ENCODE peak calls at places on chromosomes 5 and 9, in seven cellular contexts. O, X, H, Z, A, S and U are unnamed samples.

GRCh38 chr5:96316487-96316886 is 116.6 kb downstream of the PCSK1 start:
- DNase-seq in A (no peak), H (no peak), O (no peak), S (peak), Z (no peak), X (no peak), U (no peak)

GRCh38 chr9:12708562-12709298 is 15.5 kb downstream of the TYRP1 start:
- DNase-seq in H (no peak), O (peak), A (no peak), S (peak), Z (no peak), X (no peak), U (peak)

GRCh38 chr5:145362261-145362660 is 472.9 kb downstream of the PRELID2 start:
- DNase-seq in H (no peak), S (no peak), A (no peak), X (no peak), O (no peak), Z (no peak), U (no peak)

GRCh38 chr9:113011911-113012381 is at the start of gene ZNF883:
- DNase-seq in A (peak), S (peak), Z (peak), O (no peak), X (no peak), H (peak), U (peak)

GRCh38 chr5:1488882-1489680 is 34.7 kb downstream of the LPCAT1 start:
- DNase-seq in A (no peak), O (no peak), S (no peak), X (peak), Z (no peak), H (no peak), U (no peak)

GRCh38 chr5:152505442-152506042 is 100.5 kb upstream of the NMUR2 start:
- DNase-seq in X (no peak), O (peak), Z (peak), H (peak), S (peak), A (no peak), U (peak)

GRCh38 chr5:133290669-133291235 is 238.9 kb downstream of the HSPA4 start:
- DNase-seq in S (no peak), O (no peak), H (no peak), Z (no peak), A (no peak), X (no peak), U (no peak)

GRCh38 chr5:102719886-102720285 is 35.2 kb upstream of the PAM start:
- DNase-seq in S (no peak), O (no peak), X (no peak), Z (no peak), A (no peak), H (no peak), U (no peak)

GRCh38 chr5:138068742-138069375 is 15.0 kb upstream of the WNT8A start:
- DNase-seq in A (peak), S (peak), Z (peak), H (peak), X (peak), O (peak), U (peak)

GRCh38 chr9:100098241-100098886 is 436 bp downstream of the ERP44 start:
- DNase-seq in H (peak), X (no peak), A (no peak), S (peak), Z (peak), O (peak), U (peak)
- TF ChIP-seq JUND in H (no peak), X (no peak), A (no peak), S (no peak), Z (no peak), O (no peak), U (no peak)

GRCh38 chr9:102778756-102779155 is 216.4 kb upstream of the CYLC2 start:
- DNase-seq in S (no peak), Z (no peak), X (no peak), O (no peak), A (no peak), H (no peak), U (no peak)
- TF ChIP-seq JUND in S (no peak), Z (no peak), X (no peak), O (no peak), A (no peak), H (no peak), U (no peak)

DNA sequence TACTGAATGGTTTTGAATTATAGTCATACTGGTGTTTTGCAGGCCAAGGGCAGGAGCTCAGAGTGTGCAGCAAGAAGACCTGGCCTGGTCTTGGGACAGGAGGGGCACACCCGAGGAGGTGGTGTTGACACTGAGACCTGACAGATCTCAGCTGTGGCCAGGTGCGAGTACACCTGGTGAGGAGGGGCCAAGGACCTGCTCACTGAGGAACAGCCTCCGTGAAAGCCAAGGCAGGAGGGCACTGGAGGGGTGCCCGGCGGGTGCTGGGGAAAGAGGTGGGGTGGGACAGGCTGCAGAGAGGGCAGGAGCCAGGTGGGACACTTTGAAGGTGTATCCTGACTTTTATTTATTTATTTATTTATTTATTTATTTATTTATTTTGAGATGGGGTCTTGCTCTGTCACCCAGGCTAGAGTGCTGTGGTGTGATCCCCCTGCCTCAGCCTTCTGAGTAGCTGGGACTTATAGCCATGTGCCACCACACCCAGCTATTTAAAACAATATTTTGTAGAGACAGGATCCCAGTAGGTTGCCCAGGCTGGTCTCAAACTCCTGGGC is 23.3 kb upstream of the LAMC3 start:
- DNase-seq in X (no peak), H (no peak), Z (no peak), S (no peak), A (no peak), O (no peak), U (no peak)
- TF ChIP-seq JUND in X (no peak), H (no peak), Z (no peak), S (no peak), A (no peak), O (no peak), U (no peak)

GRCh38 chr9:96376926-96377874 is 6.3 kb downstream of the SLC35D2 start:
- DNase-seq in H (no peak), X (no peak), A (no peak), O (no peak), S (peak), Z (no peak), U (peak)

GRCh38 chr9:96382175-96382574 is 1.3 kb downstream of the SLC35D2 start:
- DNase-seq in A (no peak), X (no peak), Z (no peak), H (no peak), O (peak), S (peak), U (no peak)

GRCh38 chr9:96381696-96382095 is 1.8 kb downstream of the SLC35D2 start:
- DNase-seq in Z (no peak), H (no peak), S (no peak), X (no peak), A (no peak), O (no peak), U (no peak)

GRCh38 chr9:96378187-96378586 is 5.3 kb downstream of the SLC35D2 start:
- DNase-seq in Z (no peak), O (no peak), X (no peak), S (no peak), A (no peak), H (no peak), U (no peak)

GRCh38 chr9:96379461-96379860 is 4.0 kb downstream of the SLC35D2 start:
- DNase-seq in Z (no peak), H (no peak), X (no peak), S (no peak), O (no peak), A (no peak), U (no peak)
- TF ChIP-seq JUND in Z (no peak), H (no peak), X (no peak), S (no peak), O (no peak), A (no peak), U (no peak)